ENCODE peak calls at places on chromosomes 12 and 14, in seven cellular contexts. Q is prostate gland, V is A549, Y is IMR-90, H is body of pancreas, G is H1, T is heart left ventricle. X is an unnamed sample. For H3K4me1, the result is how much of the 10 kb centered on the place peaks cover.

GRCh38 chr12:122946690-122947271 is 19.5 kb downstream of the ABCB9 start:
- DNase-seq in Q (peak), V (peak), Y (peak), H (peak), G (no peak), T (peak), X (peak)

GRCh38 chr12:131900397-131900796 is 6.0 kb downstream of the ULK1 start:
- DNase-seq in Q (no peak), V (no peak), Y (no peak), H (peak), G (no peak), T (no peak), X (no peak)

GRCh38 chr14:104392396-104393198 is 187.0 kb upstream of the C14orf180 start:
- DNase-seq in Q (no peak), V (no peak), Y (no peak), H (no peak), G (no peak), T (no peak), X (no peak)

GRCh38 chr12:3313655-3314305 is 177.2 kb upstream of the PRMT8 start:
- DNase-seq in Q (no peak), V (peak), Y (peak), H (no peak), G (no peak), T (peak), X (no peak)

GRCh38 chr12:60345442-60345841 is 749.6 kb downstream of the SLC16A7 start:
- DNase-seq in Q (no peak), V (no peak), Y (no peak), H (no peak), G (no peak), T (no peak), X (no peak)

GRCh38 chr14:29310757-29311156 is 544.2 kb downstream of the FOXG1 start:
- DNase-seq in Q (no peak), V (no peak), Y (peak), H (no peak), G (no peak), T (no peak), X (no peak)

GRCh38 chr12:75738486-75738885 is 227.1 kb upstream of the KRR1 start:
- DNase-seq in Q (no peak), V (no peak), Y (peak), H (no peak), G (no peak), T (no peak), X (no peak)

GRCh38 chr14:35144029-35144428 is 21.7 kb downstream of the PRORP start:
- DNase-seq in Q (no peak), V (no peak), Y (no peak), H (no peak), G (no peak), T (no peak), X (no peak)

GRCh38 chr12:104632724-104633181 is 176.0 kb downstream of the CHST11 start:
- DNase-seq in Q (no peak), V (no peak), Y (peak), H (no peak), G (no peak), T (no peak), X (no peak)

GRCh38 chr14:99846808-99847207 is 53.6 kb downstream of the EML1 start:
- DNase-seq in Q (no peak), V (no peak), Y (no peak), H (no peak), G (no peak), T (no peak), X (no peak)

GRCh38 chr12:132321321-132322118 is 7.9 kb downstream of the GALNT9 start:
- DNase-seq in Q (no peak), V (no peak), Y (no peak), H (no peak), G (no peak), T (no peak), X (no peak)

GRCh38 chr14:45112886-45113772 is 21.2 kb downstream of the FKBP3 start:
- DNase-seq in Q (no peak), V (peak), Y (peak), H (no peak), G (no peak), T (no peak), X (no peak)

GRCh38 chr14:96274122-96274910 is 18.3 kb downstream of the BDKRB1 start:
- DNase-seq in Q (no peak), V (no peak), Y (peak), H (no peak), G (peak), T (no peak), X (no peak)

GRCh38 chr12:55585817-55586216 is 13.5 kb downstream of the OR2AP1 start:
- DNase-seq in Q (no peak), V (no peak), Y (no peak), H (no peak), G (no peak), T (no peak), X (no peak)

GRCh38 chr12:57089259-57090245 is 638 bp downstream of the NAB2 start:
- DNase-seq in Q (peak), V (no peak), Y (peak), H (peak), G (peak), T (peak), X (peak)

GRCh38 chr12:27207626-27208413 is 36.3 kb upstream of the STK38L start:
- DNase-seq in Q (no peak), V (no peak), Y (peak), H (peak), G (no peak), T (no peak), X (no peak)

GRCh38 chr12:10720974-10721565 is 2.1 kb downstream of the YBX3 start:
- DNase-seq in Q (no peak), V (no peak), Y (no peak), H (no peak), G (no peak), T (no peak), X (peak)

GRCh38 chr14:96844857-96845570 is 47.8 kb downstream of the VRK1 start:
- DNase-seq in Q (no peak), V (no peak), Y (no peak), H (no peak), G (no peak), T (no peak), X (no peak)

GRCh38 chr12:10221846-10222245 is 9.2 kb downstream of the GABARAPL1 start:
- DNase-seq in Q (no peak), V (no peak), Y (no peak), H (no peak), G (no peak), T (no peak), X (no peak)

GRCh38 chr12:20646239-20646827 is 48.8 kb upstream of the SLCO1C1 start:
- DNase-seq in Q (no peak), V (peak), Y (peak), H (no peak), G (no peak), T (no peak), X (no peak)

GRCh38 chr14:98955741-98956070 is 316.3 kb downstream of the BCL11B start:
- DNase-seq in Q (no peak), V (no peak), Y (no peak), H (no peak), G (peak), T (no peak), X (no peak)

GRCh38 chr14:53881161-53881846 is 75.3 kb downstream of the BMP4 start:
- DNase-seq in Q (no peak), V (no peak), Y (peak), H (no peak), G (no peak), T (no peak), X (no peak)

GRCh38 chr12:46386360-46386867 is 13.8 kb upstream of the SLC38A2 start:
- DNase-seq in Q (no peak), V (no peak), Y (peak), H (no peak), G (no peak), T (no peak), X (no peak)

GRCh38 chr14:103549361-103550311 is 12.8 kb downstream of the BAG5 start:
- DNase-seq in Q (no peak), V (no peak), Y (no peak), H (peak), G (no peak), T (peak), X (no peak)

GRCh38 chr12:5783274-5783920 is 161.7 kb downstream of the ANO2 start:
- DNase-seq in Q (no peak), V (no peak), Y (no peak), H (no peak), G (peak), T (no peak), X (no peak)

GRCh38 chr14:85731198-85731597 is 201.3 kb downstream of the FLRT2 start:
- DNase-seq in Q (no peak), V (no peak), Y (peak), H (no peak), G (no peak), T (peak), X (peak)

GRCh38 chr12:55727643-55728184 is 1.1 kb downstream of the CD63 start:
- DNase-seq in Q (peak), V (peak), Y (peak), H (peak), G (no peak), T (peak), X (peak)

GRCh38 chr12:114450019-114450418 is 44.1 kb upstream of the TBX5 start:
- DNase-seq in Q (no peak), V (no peak), Y (no peak), H (no peak), G (no peak), T (no peak), X (no peak)

GRCh38 chr12:46357438-46358324 is 14.9 kb downstream of the SLC38A2 start:
- DNase-seq in Q (no peak), V (no peak), Y (peak), H (no peak), G (no peak), T (no peak), X (no peak)

GRCh38 chr12:65938807-65939206 is 114.5 kb downstream of the HMGA2 start:
- DNase-seq in Q (no peak), V (no peak), Y (no peak), H (no peak), G (no peak), T (no peak), X (no peak)

GRCh38 chr14:53793790-53794560 is 162.7 kb downstream of the BMP4 start:
- DNase-seq in Q (no peak), V (no peak), Y (no peak), H (no peak), G (no peak), T (no peak), X (no peak)

GRCh38 chr12:99135376-99135775 is 490.3 kb downstream of the APAF1 start:
- DNase-seq in Q (no peak), V (no peak), Y (no peak), H (no peak), G (no peak), T (no peak), X (no peak)

GRCh38 chr12:122871851-122872785 is 23.8 kb downstream of the VPS37B start:
- DNase-seq in Q (peak), V (no peak), Y (peak), H (peak), G (peak), T (peak), X (peak)

GRCh38 chr14:39102969-39103957 is at the start of gene SEC23A:
- DNase-seq in Q (peak), V (peak), Y (peak), H (peak), G (peak), T (peak), X (peak)

GRCh38 chr14:39094515-39094914 is 8.5 kb downstream of the SEC23A start:
- DNase-seq in Q (no peak), V (no peak), Y (no peak), H (no peak), G (no peak), T (no peak), X (no peak)

GRCh38 chr14:39097159-39097558 is 5.9 kb downstream of the SEC23A start:
- DNase-seq in Q (no peak), V (no peak), Y (peak), H (no peak), G (no peak), T (no peak), X (no peak)

GRCh38 chr14:39102265-39102968 is 618 bp downstream of the SEC23A start:
- DNase-seq in Q (peak), V (peak), Y (peak), H (peak), G (no peak), T (no peak), X (peak)

DNA sequence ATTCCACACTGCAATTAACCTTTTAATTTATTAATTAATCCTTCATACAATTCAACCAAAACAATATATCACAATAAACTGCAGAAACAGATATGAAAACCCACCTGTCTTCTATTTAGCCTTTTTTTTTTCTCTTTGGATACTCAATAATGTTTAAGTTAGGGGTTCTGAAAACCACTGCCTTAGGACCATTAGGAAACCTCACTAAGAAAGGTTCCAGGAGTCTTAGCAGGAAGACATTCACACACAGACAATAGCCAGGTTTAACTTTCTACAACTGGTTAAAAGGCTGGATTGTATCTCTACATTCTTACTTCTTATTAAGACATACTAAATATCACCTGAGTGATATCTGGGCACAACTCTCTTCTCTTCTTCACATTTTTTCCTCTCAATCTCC is 3.3 kb downstream of the SEC23A start:
- DNase-seq in Q (no peak), V (no peak), Y (no peak), H (no peak), G (no peak), T (no peak), X (no peak)
- H3K4me3 ChIP-seq in Q (no peak), V (no peak), Y (no peak), H (no peak), G (no peak), T (no peak), X (no peak)

GRCh38 chr14:89418452-89418851 is 1.4 kb upstream of the FOXN3 start:
- DNase-seq in Q (no peak), V (no peak), Y (no peak), H (no peak), G (no peak), T (no peak), X (no peak)

GRCh38 chr14:89417469-89418225 is 614 bp upstream of the FOXN3 start:
- DNase-seq in Q (peak), V (peak), Y (peak), H (peak), G (peak), T (peak), X (peak)

GRCh38 chr14:89418976-89419375 is 1.9 kb upstream of the FOXN3 start:
- DNase-seq in Q (no peak), V (no peak), Y (no peak), H (no peak), G (no peak), T (no peak), X (no peak)

GRCh38 chr14:89416002-89416995 is 734 bp downstream of the FOXN3 start:
- DNase-seq in Q (peak), V (peak), Y (peak), H (peak), G (peak), T (peak), X (peak)

GRCh38 chr14:89417111-89417468 is at the start of gene FOXN3:
- DNase-seq in Q (peak), V (peak), Y (peak), H (peak), G (no peak), T (peak), X (peak)
- TF ChIP-seq POLR2A in Q (peak), V (no peak), Y (no peak), H (peak), G (no peak), T (peak), X (peak)

GRCh38 chr14:32469388-32470160 is 140.5 kb downstream of the AKAP6 start:
- DNase-seq in Q (no peak), V (peak), Y (peak), H (no peak), G (no peak), T (no peak), X (no peak)

GRCh38 chr14:32472081-32472480 is 143.0 kb downstream of the AKAP6 start:
- DNase-seq in Q (no peak), V (no peak), Y (no peak), H (no peak), G (no peak), T (no peak), X (no peak)

GRCh38 chr14:32471183-32471582 is 142.1 kb downstream of the AKAP6 start:
- DNase-seq in Q (no peak), V (no peak), Y (no peak), H (no peak), G (no peak), T (no peak), X (no peak)

GRCh38 chr14:32468955-32469354 is 139.9 kb downstream of the AKAP6 start:
- DNase-seq in Q (peak), V (no peak), Y (peak), H (no peak), G (no peak), T (no peak), X (no peak)

GRCh38 chr14:32470161-32470705 is 141.1 kb downstream of the AKAP6 start:
- DNase-seq in Q (no peak), V (no peak), Y (peak), H (no peak), G (no peak), T (no peak), X (no peak)
- H3K4me1 ChIP-seq in Q (under half), V (under half), Y (under half), H (under half), G (under half), T (under half), X (under half)

DNA sequence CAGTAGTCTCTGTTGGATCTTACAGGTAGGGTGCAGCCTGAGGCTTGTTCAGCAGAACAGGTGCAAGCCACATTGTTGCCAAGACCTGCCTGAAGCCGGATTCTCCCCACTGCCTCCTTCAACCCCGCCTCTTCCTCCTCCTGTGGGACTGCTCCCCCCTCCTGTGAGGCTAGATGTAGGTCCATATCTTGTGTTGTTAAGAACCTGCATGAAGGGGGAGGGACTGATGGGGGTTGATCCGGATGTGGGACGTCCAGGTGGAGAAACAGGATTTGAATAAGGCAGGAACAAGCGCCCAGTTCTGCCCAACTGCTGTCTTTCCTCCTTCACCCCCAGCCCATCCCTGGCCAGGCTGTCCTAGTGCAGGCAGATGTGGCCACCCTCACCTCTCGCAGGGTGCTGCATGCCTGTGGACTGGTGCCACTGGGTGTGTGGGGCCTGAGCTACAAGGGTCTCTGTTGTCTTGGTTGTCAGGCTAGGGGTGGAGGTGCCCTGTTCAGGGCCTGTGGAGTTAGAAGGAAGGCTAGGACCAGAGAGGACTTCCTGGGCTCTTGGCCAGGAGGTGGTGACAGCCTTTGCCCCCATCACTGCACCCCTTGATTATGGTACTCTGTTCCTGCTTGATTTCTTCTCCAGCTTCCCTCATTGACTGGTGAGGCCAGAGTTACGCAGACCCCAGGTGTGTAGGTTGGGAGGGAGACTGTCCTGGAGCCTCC is 1.4 kb downstream of the NR4A1 start:
- DNase-seq in Q (peak), V (no peak), Y (peak), H (peak), G (no peak), T (no peak), X (peak)
- H3K4me3 ChIP-seq in Q (peak), V (peak), Y (peak), H (no peak), G (no peak), T (peak), X (peak)

GRCh38 chr12:120498870-120499515 is 3.1 kb downstream of the DYNLL1 start:
- DNase-seq in Q (no peak), V (no peak), Y (no peak), H (no peak), G (no peak), T (no peak), X (no peak)
- TF ChIP-seq POLR2A in Q (no peak), V (no peak), Y (no peak), H (no peak), G (no peak), T (no peak), X (no peak)

GRCh38 chr14:92489394-92490238 is 24.0 kb upstream of the RIN3 start:
- DNase-seq in Q (no peak), V (no peak), Y (no peak), H (no peak), G (peak), T (no peak), X (no peak)

GRCh38 chr14:92487513-92488133 is 26.0 kb upstream of the RIN3 start:
- DNase-seq in Q (no peak), V (no peak), Y (no peak), H (no peak), G (peak), T (no peak), X (no peak)

GRCh38 chr14:92490239-92490959 is 23.2 kb upstream of the RIN3 start:
- DNase-seq in Q (no peak), V (no peak), Y (peak), H (no peak), G (peak), T (no peak), X (no peak)

GRCh38 chr14:92484132-92484823 is 29.3 kb upstream of the RIN3 start:
- DNase-seq in Q (no peak), V (no peak), Y (no peak), H (no peak), G (peak), T (no peak), X (peak)

GRCh38 chr14:92486881-92487280 is 26.7 kb upstream of the RIN3 start:
- DNase-seq in Q (no peak), V (no peak), Y (peak), H (no peak), G (peak), T (no peak), X (no peak)
- H3K4me1 ChIP-seq in Q (under half), V (under half), Y (under half), H (under half), G (under half), T (under half), X (under half)

X was measured in adrenal gland.